ENCODE peak calls at places on chromosomes 5 and 9, in six cellular contexts. B is GM19239, U is NCI-H1092, F is NCI-H2171, W is HFFc6, D is NCI-H774. L is an unnamed sample.

GRCh38 chr5:181186902-181187499 is 18.0 kb downstream of the TRIM7 start:
- DNase-seq in B (no peak), U (no peak), F (no peak), W (no peak), D (no peak), L (no peak)

GRCh38 chr9:112819635-112820496 is 69.3 kb downstream of the SNX30 start:
- DNase-seq in B (no peak), U (peak), F (peak), W (peak), D (peak), L (no peak)

GRCh38 chr9:129939426-129939825 is 103.6 kb downstream of the FNBP1 start:
- DNase-seq in B (no peak), U (no peak), F (no peak), W (no peak), D (no peak), L (no peak)

GRCh38 chr5:81766611-81767010 is 15.7 kb upstream of the SSBP2 start:
- DNase-seq in B (no peak), U (no peak), F (no peak), W (no peak), D (no peak), L (no peak)

GRCh38 chr5:97163360-97163764 is 19.7 kb downstream of the RIOK2 start:
- DNase-seq in B (no peak), U (no peak), F (no peak), W (peak), D (no peak), L (no peak)

GRCh38 chr9:136670571-136671253 is 8.0 kb downstream of the EGFL7 start:
- DNase-seq in B (no peak), U (no peak), F (no peak), W (no peak), D (no peak), L (no peak)

GRCh38 chr5:8695902-8696301 is 827.0 kb downstream of the MTRR start:
- DNase-seq in B (no peak), U (no peak), F (no peak), W (no peak), D (no peak), L (no peak)

GRCh38 chr9:92724528-92725265 is 39.9 kb downstream of the BICD2 start:
- DNase-seq in B (no peak), U (peak), F (no peak), W (no peak), D (peak), L (no peak)

GRCh38 chr5:135246923-135247795 is 151.9 kb downstream of the MACROH2A1 start:
- DNase-seq in B (no peak), U (no peak), F (no peak), W (peak), D (no peak), L (no peak)

GRCh38 chr5:78972654-78973428 is 12.3 kb downstream of the ARSB start:
- DNase-seq in B (no peak), U (peak), F (no peak), W (peak), D (no peak), L (no peak)

GRCh38 chr5:142674438-142675210 is 11.3 kb downstream of the FGF1 start:
- DNase-seq in B (no peak), U (no peak), F (no peak), W (peak), D (no peak), L (no peak)